ENCODE peak calls at places on chromosome 7, in seven cellular contexts. J is HuH-7; F is NCI-H1930; O is activated effector memory CD4-positive, alpha-beta T cell treated with anti-CD3 and anti-CD28 coated beads, Interleukin-2, amount 50 U/mL, for 16 hours; T is GM10248; Q is left kidney; I is cardiac septum. Y is an unnamed sample.

GRCh38 chr7:158378978-158379377 is 208.6 kb downstream of the PTPRN2 start:
- DNase-seq in J (no peak), F (no peak), O (peak), T (no peak), Q (no peak), I (no peak), Y (no peak)

GRCh38 chr7:158549176-158549833 is 38.3 kb downstream of the PTPRN2 start:
- DNase-seq in J (no peak), F (no peak), O (no peak), T (no peak), Q (peak), I (no peak), Y (no peak)

GRCh38 chr7:96861-97260 is 95.5 kb upstream of the FAM20C start:
- DNase-seq in J (no peak), F (no peak), O (no peak), T (no peak), Q (no peak), I (no peak), Y (no peak)

GRCh38 chr7:155198901-155199845 is 98.5 kb upstream of the INSIG1 start:
- DNase-seq in J (no peak), F (no peak), O (peak), T (peak), Q (peak), I (no peak), Y (peak)

GRCh38 chr7:28375729-28376128 is 36.6 kb upstream of the CREB5 start:
- DNase-seq in J (no peak), F (no peak), O (no peak), T (no peak), Q (no peak), I (no peak), Y (no peak)

GRCh38 chr7:2295936-2296620 is 18.2 kb downstream of the SNX8 start:
- DNase-seq in J (no peak), F (no peak), O (no peak), T (no peak), Q (no peak), I (no peak), Y (no peak)

GRCh38 chr7:66265566-66265965 is 60.4 kb downstream of the TPST1 start:
- DNase-seq in J (no peak), F (no peak), O (no peak), T (no peak), Q (peak), I (no peak), Y (no peak)

GRCh38 chr7:142009142-142009541 is 13.5 kb downstream of the MGAM start:
- DNase-seq in J (no peak), F (no peak), O (no peak), T (no peak), Q (peak), I (no peak), Y (no peak)

GRCh38 chr7:155169498-155170065 is 99.5 kb downstream of the HTR5A start:
- DNase-seq in J (no peak), F (no peak), O (peak), T (no peak), Q (no peak), I (no peak), Y (no peak)

GRCh38 chr7:2109936-2110585 is 122.7 kb downstream of the MAD1L1 start:
- DNase-seq in J (no peak), F (no peak), O (peak), T (no peak), Q (peak), I (no peak), Y (peak)

GRCh38 chr7:139955098-139955820 is 107.5 kb downstream of the PARP12 start:
- DNase-seq in J (no peak), F (no peak), O (no peak), T (no peak), Q (peak), I (no peak), Y (no peak)

GRCh38 chr7:98168181-98168903 is 42.9 kb upstream of the BHLHA15 start:
- DNase-seq in J (peak), F (peak), O (peak), T (peak), Q (peak), I (no peak), Y (peak)

GRCh38 chr7:25995893-25996529 is 156.0 kb upstream of the NFE2L3 start:
- DNase-seq in J (peak), F (no peak), O (no peak), T (no peak), Q (no peak), I (no peak), Y (no peak)

GRCh38 chr7:70477051-70478010 is 654.6 kb upstream of the GALNT17 start:
- DNase-seq in J (no peak), F (no peak), O (no peak), T (no peak), Q (no peak), I (no peak), Y (no peak)

GRCh38 chr7:107726356-107727130 is 17.4 kb upstream of the CBLL1 start:
- DNase-seq in J (no peak), F (no peak), O (no peak), T (no peak), Q (no peak), I (no peak), Y (no peak)

GRCh38 chr7:123538189-123538714 is 3.9 kb upstream of the IQUB start:
- DNase-seq in J (no peak), F (no peak), O (no peak), T (no peak), Q (no peak), I (no peak), Y (no peak)

GRCh38 chr7:112162161-112163020 is 43.8 kb downstream of the DOCK4 start:
- DNase-seq in J (peak), F (no peak), O (no peak), T (no peak), Q (peak), I (no peak), Y (no peak)

GRCh38 chr7:136163333-136163732 is 186.2 kb upstream of the MTPN start:
- DNase-seq in J (no peak), F (no peak), O (no peak), T (no peak), Q (no peak), I (no peak), Y (no peak)

GRCh38 chr7:139618482-139619366 is 95.2 kb downstream of the CLEC2L start:
- DNase-seq in J (peak), F (no peak), O (peak), T (no peak), Q (peak), I (no peak), Y (peak)

GRCh38 chr7:28409716-28410627 is 2.3 kb upstream of the CREB5 start:
- DNase-seq in J (no peak), F (no peak), O (no peak), T (peak), Q (peak), I (peak), Y (no peak)

GRCh38 chr7:36979810-36980248 is 255.5 kb upstream of the AOAH start:
- DNase-seq in J (no peak), F (no peak), O (no peak), T (no peak), Q (no peak), I (no peak), Y (no peak)

GRCh38 chr7:37081436-37081835 is 357.1 kb upstream of the AOAH start:
- DNase-seq in J (no peak), F (peak), O (no peak), T (no peak), Q (peak), I (no peak), Y (peak)

GRCh38 chr7:152025077-152025936 is at the start of gene GALNT11:
- DNase-seq in J (peak), F (peak), O (peak), T (peak), Q (peak), I (peak), Y (peak)

GRCh38 chr7:129789652-129790051 is 163.1 kb downstream of the UBE2H start:
- DNase-seq in J (no peak), F (no peak), O (no peak), T (no peak), Q (no peak), I (no peak), Y (no peak)

GRCh38 chr7:95642173-95642572 is 45.9 kb upstream of the PDK4 start:
- DNase-seq in J (no peak), F (no peak), O (no peak), T (no peak), Q (no peak), I (no peak), Y (no peak)

GRCh38 chr7:25894902-25895791 is 256.9 kb upstream of the NFE2L3 start:
- DNase-seq in J (peak), F (peak), O (peak), T (peak), Q (peak), I (peak), Y (peak)

GRCh38 chr7:35793225-35793579 is 7.7 kb upstream of the SEPTIN7 start:
- DNase-seq in J (no peak), F (no peak), O (no peak), T (no peak), Q (no peak), I (no peak), Y (no peak)

GRCh38 chr7:100585511-100586265 is at the start of gene LRCH4:
- DNase-seq in J (peak), F (peak), O (peak), T (peak), Q (peak), I (peak), Y (peak)

GRCh38 chr7:135459951-135460567 is 49.8 kb downstream of the CNOT4 start:
- DNase-seq in J (no peak), F (no peak), O (no peak), T (no peak), Q (no peak), I (no peak), Y (peak)

GRCh38 chr7:87217983-87218653 is 1.4 kb downstream of the TMEM243 start:
- DNase-seq in J (no peak), F (no peak), O (no peak), T (no peak), Q (no peak), I (no peak), Y (no peak)

GRCh38 chr7:1889556-1890181 is 219.6 kb downstream of the ELFN1 start:
- DNase-seq in J (no peak), F (no peak), O (no peak), T (no peak), Q (no peak), I (no peak), Y (no peak)

GRCh38 chr7:78636727-78637126 is 816.7 kb downstream of the MAGI2 start:
- DNase-seq in J (no peak), F (no peak), O (no peak), T (no peak), Q (no peak), I (no peak), Y (no peak)

GRCh38 chr7:4227105-4228010 is 454.7 kb upstream of the FOXK1 start:
- DNase-seq in J (no peak), F (no peak), O (no peak), T (no peak), Q (peak), I (no peak), Y (no peak)

GRCh38 chr7:73482746-73483145 is 39.3 kb downstream of the BAZ1B start:
- DNase-seq in J (no peak), F (no peak), O (no peak), T (no peak), Q (no peak), I (no peak), Y (no peak)

GRCh38 chr7:92813390-92814024 is 22.9 kb downstream of the CDK6 start:
- DNase-seq in J (no peak), F (no peak), O (no peak), T (peak), Q (no peak), I (no peak), Y (peak)

Y was measured in GM12865.